ENCODE peak calls at places on chromosome X, in five cellular contexts. K is fibroblast of mammary gland, B is HepG2, A is GM12865, U is AG04449. H is an unnamed sample.

GRCh38 chrX:70421618-70422017 is 1.5 kb upstream of the GDPD2 start:
- DNase-seq in K (no peak), B (no peak), A (no peak), U (no peak), H (no peak)

GRCh38 chrX:156001667-156002021 is 4.1 kb downstream of the IL9R start:
- DNase-seq in K (no peak), B (no peak), A (no peak), U (no peak), H (no peak)

GRCh38 chrX:7316887-7317286 is 168.9 kb upstream of the PUDP start:
- DNase-seq in K (peak; percentile 62), B (no peak), A (no peak), U (peak; percentile 67), H (no peak)

GRCh38 chrX:74383611-74384010 is 37.7 kb upstream of the SLC16A2 start:
- DNase-seq in K (peak; percentile 60), B (peak; percentile 13), A (peak; percentile 27), U (no peak), H (peak; percentile 39)

GRCh38 chrX:39162322-39162721 is 361.1 kb downstream of the MID1IP1 start:
- DNase-seq in K (no peak), B (no peak), A (peak; percentile 12), U (no peak), H (peak; percentile 53)

GRCh38 chrX:355329-356050 is 31.2 kb downstream of the PPP2R3B start:
- DNase-seq in K (no peak), B (no peak), A (no peak), U (no peak), H (no peak)

GRCh38 chrX:97168646-97169045 is 284.9 kb downstream of the RPA4 start:
- DNase-seq in K (no peak), B (no peak), A (peak; percentile 53), U (no peak), H (no peak)

GRCh38 chrX:73214366-73215094 is at the start of gene NAP1L2:
- DNase-seq in K (peak; percentile 16), B (no peak), A (peak; percentile 0), U (no peak), H (peak; percentile 59)

GRCh38 chrX:153226344-153227190 is 47.5 kb downstream of the MAGEA1 start:
- DNase-seq in K (peak; percentile 91), B (no peak), A (no peak), U (no peak), H (peak; percentile 8)

GRCh38 chrX:40945366-40945713 is 139.9 kb upstream of the USP9X start:
- DNase-seq in K (peak; percentile 89), B (no peak), A (peak; percentile 44), U (no peak), H (no peak)

GRCh38 chrX:42818151-42818921 is 40.4 kb upstream of the PPP1R2C start:
- DNase-seq in K (no peak), B (no peak), A (no peak), U (no peak), H (no peak)

GRCh38 chrX:66632473-66632872 is 6.4 kb downstream of the EDA2R start:
- DNase-seq in K (peak; percentile 59), B (no peak), A (no peak), U (no peak), H (no peak)

GRCh38 chrX:47321386-47321785 is 49.0 kb upstream of the ZNF157 start:
- DNase-seq in K (peak; percentile 70), B (no peak), A (no peak), U (no peak), H (no peak)

GRCh38 chrX:153477039-153477438 is 6.7 kb upstream of the HAUS7 start:
- DNase-seq in K (peak; percentile 63), B (no peak), A (no peak), U (no peak), H (no peak)

GRCh38 chrX:39460491-39460890 is 637.3 kb downstream of the BCOR start:
- DNase-seq in K (no peak), B (no peak), A (no peak), U (no peak), H (no peak)

GRCh38 chrX:16239211-16239610 is 71.9 kb downstream of the MAGEB17 start:
- DNase-seq in K (peak; percentile 76), B (no peak), A (peak; percentile 53), U (no peak), H (peak; percentile 28)

GRCh38 chrX:148382983-148383382 is 117.4 kb upstream of the AFF2 start:
- DNase-seq in K (no peak), B (no peak), A (no peak), U (no peak), H (no peak)

GRCh38 chrX:151563449-151563848 is at the start of gene PASD1:
- DNase-seq in K (no peak), B (no peak), A (no peak), U (no peak), H (no peak)

GRCh38 chrX:443676-444210 is 57.0 kb upstream of the PPP2R3B start:
- DNase-seq in K (no peak), B (no peak), A (no peak), U (no peak), H (no peak)

GRCh38 chrX:15202458-15203177 is 67.3 kb downstream of the ASB9 start:
- DNase-seq in K (peak; percentile 58), B (no peak), A (peak; percentile 31), U (no peak), H (peak; percentile 13)

GRCh38 chrX:103734125-103734760 is 23.5 kb downstream of the TMEM31 start:
- DNase-seq in K (peak; percentile 55), B (no peak), A (no peak), U (no peak), H (peak; percentile 27)

GRCh38 chrX:124282580-124282979 is 49.9 kb upstream of the TEX13D start:
- DNase-seq in K (no peak), B (no peak), A (no peak), U (no peak), H (no peak)

GRCh38 chrX:115229337-115229991 is 4.4 kb downstream of the LRCH2 start:
- DNase-seq in K (no peak), B (no peak), A (no peak), U (no peak), H (no peak)

GRCh38 chrX:14776901-14777300 is 96.0 kb downstream of the FANCB start:
- DNase-seq in K (no peak), B (no peak), A (no peak), U (no peak), H (no peak)

GRCh38 chrX:150504399-150505186 is 63.8 kb upstream of the MTM1 start:
- DNase-seq in K (peak; percentile 15), B (no peak), A (no peak), U (no peak), H (no peak)

GRCh38 chrX:49915352-49916222 is 6.8 kb upstream of the CLCN5 start:
- DNase-seq in K (peak; percentile 64), B (peak; percentile 33), A (peak; percentile 52), U (no peak), H (peak; percentile 46)

GRCh38 chrX:48278958-48279357 is 23.8 kb downstream of the SSX1 start:
- DNase-seq in K (peak; percentile 73), B (peak; percentile 0), A (peak; percentile 0), U (no peak), H (no peak)

GRCh38 chrX:16526003-16526402 is 124.0 kb upstream of the S100G start:
- DNase-seq in K (no peak), B (no peak), A (no peak), U (no peak), H (no peak)

GRCh38 chrX:107729558-107730297 is 45.9 kb downstream of the TSC22D3 start:
- DNase-seq in K (no peak), B (no peak), A (peak; percentile 38), U (no peak), H (peak; percentile 34)

GRCh38 chrX:123739474-123739873 is 6.6 kb upstream of the THOC2 start:
- DNase-seq in K (no peak), B (no peak), A (no peak), U (no peak), H (no peak)

DNA sequence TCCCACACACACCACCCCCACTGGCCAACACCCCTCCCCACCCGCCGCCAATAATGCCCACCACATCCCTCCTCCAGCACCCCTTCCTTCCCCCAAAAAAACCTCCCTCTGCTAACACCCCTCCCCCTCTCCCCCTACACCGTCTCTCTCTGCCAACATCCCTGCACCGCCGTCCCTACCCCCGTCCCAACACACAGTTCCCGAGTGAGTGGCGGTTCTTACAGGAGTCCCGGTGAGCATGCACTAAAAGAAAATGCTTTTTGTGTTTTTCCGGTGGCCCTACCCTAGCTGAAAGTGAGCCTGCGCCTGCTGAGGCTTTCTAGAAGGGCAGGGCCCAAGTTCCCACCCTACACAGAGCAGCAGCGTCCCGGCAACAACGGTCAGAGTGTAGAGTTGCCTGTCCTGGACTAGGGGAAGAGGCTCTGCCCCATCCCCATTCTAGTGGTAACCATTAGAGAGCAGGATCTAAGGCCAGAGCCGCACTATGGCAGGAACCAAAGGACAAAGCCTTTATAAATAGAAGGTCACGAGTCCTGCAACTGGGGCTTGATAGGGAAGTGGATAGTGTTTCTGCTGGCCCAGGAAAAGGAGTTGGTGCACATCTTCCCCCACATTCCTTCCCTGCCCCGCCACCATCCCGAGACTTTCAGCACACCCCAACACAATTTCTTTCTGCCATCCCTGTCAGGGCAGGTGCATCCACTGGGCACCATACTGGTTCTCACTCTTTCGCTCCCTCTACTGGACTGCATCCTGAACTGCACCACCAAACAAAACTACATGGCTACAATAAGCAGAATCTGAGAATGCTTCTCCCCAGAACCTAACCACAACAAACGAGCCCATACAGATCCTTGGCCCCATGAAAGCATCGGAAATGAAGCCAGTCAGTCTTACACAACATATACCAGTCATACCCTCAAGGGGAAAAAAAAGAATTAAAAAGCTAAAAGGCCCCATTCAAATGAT is 78.1 kb upstream of the PAGE3 start:
- DNase-seq in K (peak; percentile 2), B (peak; percentile 3), A (peak; percentile 43), U (no peak), H (peak; percentile 57)
- TF ChIP-seq CTCF in K (peak; percentile 37), B (peak; percentile 59), A (peak; percentile 51), U (no peak), H (peak; percentile 36)

GRCh38 chrX:120136128-120136527 is 20.4 kb upstream of the RHOXF1 start:
- DNase-seq in K (no peak), B (no peak), A (peak; percentile 26), U (no peak), H (no peak)

GRCh38 chrX:120140293-120140981 is 18.0 kb upstream of the RHOXF2 start:
- DNase-seq in K (no peak), B (no peak), A (peak; percentile 13), U (no peak), H (no peak)

GRCh38 chrX:120137439-120137838 is 21.0 kb upstream of the RHOXF2 start:
- DNase-seq in K (no peak), B (no peak), A (no peak), U (no peak), H (no peak)
- TF ChIP-seq CTCF in K (no peak), B (no peak), A (no peak), U (no peak), H (no peak)

DNA sequence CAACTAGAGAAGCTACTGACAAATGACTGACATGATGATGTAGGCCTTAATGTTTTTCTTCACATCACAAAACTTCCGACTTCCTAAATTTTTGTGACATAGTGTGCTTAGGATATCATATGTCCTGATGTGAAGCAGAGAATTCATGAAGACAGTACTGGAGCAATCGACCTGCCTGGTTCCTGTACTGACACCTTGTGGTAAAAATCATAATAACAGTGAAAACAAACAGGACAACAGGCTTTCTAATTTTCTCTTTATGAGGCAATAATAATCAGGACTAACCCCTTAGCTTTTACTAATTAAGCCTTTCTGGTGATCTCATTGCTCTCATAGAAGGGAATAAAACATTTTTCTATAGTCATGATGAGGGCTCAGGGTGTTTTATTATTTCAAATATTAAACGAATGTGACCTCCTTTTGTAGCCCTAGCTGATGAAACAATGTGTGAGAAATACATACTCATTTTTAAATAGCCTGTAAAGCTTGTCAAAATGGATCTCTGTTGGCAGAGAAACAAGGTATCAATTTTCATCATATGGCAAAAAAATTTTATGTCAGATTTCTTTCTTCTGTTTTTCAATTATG is 158.4 kb downstream of the TENT5D start:
- DNase-seq in K (peak; percentile 33), B (peak; percentile 6), A (peak; percentile 17), U (no peak), H (no peak)
- TF ChIP-seq CTCF in K (peak; percentile 61), B (peak; percentile 45), A (peak; percentile 31), U (no peak), H (peak; percentile 39)

GRCh38 chrX:8971116-8971515 is 62.8 kb downstream of the FAM9B start:
- DNase-seq in K (peak; percentile 62), B (peak; percentile 39), A (peak; percentile 27), U (no peak), H (no peak)
- TF ChIP-seq CTCF in K (peak; percentile 47), B (peak; percentile 56), A (peak; percentile 7), U (peak; percentile 5), H (peak; percentile 26)

H was measured in activated CD8-positive, alpha-beta T cell treated with anti-CD3 and anti-CD28 coated beads for 36 hours.